ENCODE peak calls at places on chromosomes 7 and 10, in seven cellular contexts. One of them, this sample, is unnamed.

GRCh38 chr7:127034171-127034806 is 218.5 kb downstream of the GRM8 start:
- DNase-seq in pancreas: no peak
- DNase-seq in thoracic aorta: no peak
- DNase-seq in sigmoid colon: no peak
- DNase-seq in astrocyte: no peak
- DNase-seq in GM23248: no peak
- DNase-seq in H9: no peak
- DNase-seq in this sample: no peak

GRCh38 chr10:131666091-131666490 is 234.7 kb upstream of the PPP2R2D start:
- DNase-seq in pancreas: no peak
- DNase-seq in thoracic aorta: no peak
- DNase-seq in sigmoid colon: peak; percentile 9
- DNase-seq in astrocyte: no peak
- DNase-seq in GM23248: no peak
- DNase-seq in H9: no peak
- DNase-seq in this sample: no peak

GRCh38 chr10:129375912-129376311 is 91.1 kb upstream of the MGMT start:
- DNase-seq in pancreas: no peak
- DNase-seq in thoracic aorta: no peak
- DNase-seq in sigmoid colon: no peak
- DNase-seq in astrocyte: no peak
- DNase-seq in GM23248: no peak
- DNase-seq in H9: no peak
- DNase-seq in this sample: no peak

GRCh38 chr10:72030762-72031543 is 57.4 kb downstream of the SPOCK2 start:
- DNase-seq in pancreas: peak; percentile 54
- DNase-seq in thoracic aorta: no peak
- DNase-seq in sigmoid colon: no peak
- DNase-seq in astrocyte: no peak
- DNase-seq in GM23248: no peak
- DNase-seq in H9: no peak
- DNase-seq in this sample: peak; percentile 77

GRCh38 chr7:101608772-101609713 is 20.1 kb downstream of the MYL10 start:
- DNase-seq in pancreas: peak; percentile 87
- DNase-seq in thoracic aorta: no peak
- DNase-seq in sigmoid colon: no peak
- DNase-seq in astrocyte: no peak
- DNase-seq in GM23248: no peak
- DNase-seq in H9: peak; percentile 71
- DNase-seq in this sample: peak; percentile 36

GRCh38 chr10:110442746-110443145 is 55.0 kb upstream of the DUSP5 start:
- DNase-seq in pancreas: no peak
- DNase-seq in thoracic aorta: no peak
- DNase-seq in sigmoid colon: peak; percentile 30
- DNase-seq in astrocyte: no peak
- DNase-seq in GM23248: no peak
- DNase-seq in H9: no peak
- DNase-seq in this sample: no peak

GRCh38 chr7:143372070-143372469 is 9.1 kb upstream of the ZYX start:
- DNase-seq in pancreas: no peak
- DNase-seq in thoracic aorta: no peak
- DNase-seq in sigmoid colon: peak; percentile 82
- DNase-seq in astrocyte: no peak
- DNase-seq in GM23248: no peak
- DNase-seq in H9: no peak
- DNase-seq in this sample: peak; percentile 77

GRCh38 chr10:32237644-32238345 is 109.2 kb downstream of the EPC1 start:
- DNase-seq in pancreas: no peak
- DNase-seq in thoracic aorta: no peak
- DNase-seq in sigmoid colon: no peak
- DNase-seq in astrocyte: peak; percentile 89
- DNase-seq in GM23248: peak; percentile 76
- DNase-seq in H9: no peak
- DNase-seq in this sample: no peak

GRCh38 chr10:129031233-129032150 is 435.5 kb upstream of the MGMT start:
- DNase-seq in pancreas: peak; percentile 46
- DNase-seq in thoracic aorta: no peak
- DNase-seq in sigmoid colon: no peak
- DNase-seq in astrocyte: no peak
- DNase-seq in GM23248: peak; percentile 67
- DNase-seq in H9: peak; percentile 82
- DNase-seq in this sample: peak; percentile 60

GRCh38 chr10:74862625-74863024 is 36.2 kb downstream of the KAT6B start:
- DNase-seq in pancreas: no peak
- DNase-seq in thoracic aorta: no peak
- DNase-seq in sigmoid colon: no peak
- DNase-seq in astrocyte: no peak
- DNase-seq in GM23248: no peak
- DNase-seq in H9: no peak
- DNase-seq in this sample: no peak

GRCh38 chr7:154968336-154969001 is 34.5 kb downstream of the PAXIP1 start:
- DNase-seq in pancreas: no peak
- DNase-seq in thoracic aorta: no peak
- DNase-seq in sigmoid colon: no peak
- DNase-seq in astrocyte: no peak
- DNase-seq in GM23248: no peak
- DNase-seq in H9: no peak
- DNase-seq in this sample: no peak

GRCh38 chr10:70920519-70920918 is 32.2 kb upstream of the PCBD1 start:
- DNase-seq in pancreas: peak; percentile 65
- DNase-seq in thoracic aorta: no peak
- DNase-seq in sigmoid colon: no peak
- DNase-seq in astrocyte: no peak
- DNase-seq in GM23248: no peak
- DNase-seq in H9: no peak
- DNase-seq in this sample: peak; percentile 28

GRCh38 chr10:27618906-27619305 is 114.8 kb downstream of the RAB18 start:
- DNase-seq in pancreas: no peak
- DNase-seq in thoracic aorta: no peak
- DNase-seq in sigmoid colon: no peak
- DNase-seq in astrocyte: peak; percentile 2
- DNase-seq in GM23248: peak; percentile 59
- DNase-seq in H9: no peak
- DNase-seq in this sample: no peak

GRCh38 chr10:27619329-27619728 is 115.2 kb downstream of the RAB18 start:
- DNase-seq in pancreas: no peak
- DNase-seq in thoracic aorta: no peak
- DNase-seq in sigmoid colon: no peak
- DNase-seq in astrocyte: no peak
- DNase-seq in GM23248: peak; percentile 24
- DNase-seq in H9: no peak
- DNase-seq in this sample: no peak

GRCh38 chr10:27618036-27618615 is 114.0 kb downstream of the RAB18 start:
- DNase-seq in pancreas: no peak
- DNase-seq in thoracic aorta: no peak
- DNase-seq in sigmoid colon: no peak
- DNase-seq in astrocyte: no peak
- DNase-seq in GM23248: no peak
- DNase-seq in H9: no peak
- DNase-seq in this sample: no peak

GRCh38 chr10:27620425-27621397 is 116.6 kb downstream of the RAB18 start:
- DNase-seq in pancreas: no peak
- DNase-seq in thoracic aorta: peak; percentile 15
- DNase-seq in sigmoid colon: peak; percentile 69
- DNase-seq in astrocyte: peak; percentile 72
- DNase-seq in GM23248: peak; percentile 96
- DNase-seq in H9: no peak
- DNase-seq in this sample: no peak

DNA sequence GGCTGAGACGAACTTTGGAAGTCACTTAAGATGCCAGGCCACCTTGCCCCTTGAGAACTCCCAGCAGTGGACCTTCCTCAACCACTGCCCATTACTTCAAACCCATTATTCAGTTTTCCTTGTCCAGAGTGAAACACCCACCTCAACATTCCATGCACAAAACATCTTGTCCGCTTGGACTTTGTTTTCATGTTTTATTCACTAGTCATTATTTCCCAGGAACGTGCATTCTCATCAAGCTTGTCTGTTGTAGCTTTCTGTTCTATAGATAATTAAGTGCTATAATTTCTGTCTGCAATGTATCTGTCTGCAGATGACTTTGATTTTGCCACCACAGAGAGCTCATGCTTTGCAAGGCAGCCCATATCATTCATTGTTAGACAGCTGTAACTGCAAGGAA is 117.3 kb downstream of the RAB18 start:
- DNase-seq in pancreas: no peak
- DNase-seq in thoracic aorta: no peak
- DNase-seq in sigmoid colon: no peak
- DNase-seq in astrocyte: peak; percentile 42
- DNase-seq in GM23248: peak; percentile 81
- DNase-seq in H9: no peak
- DNase-seq in this sample: no peak
- H3K4me1 ChIP-seq in pancreas: no peaks in the 10 kb centered on the region
- H3K4me1 ChIP-seq in thoracic aorta: peaks cover 29% of the 10 kb centered on the region
- H3K4me1 ChIP-seq in sigmoid colon: peaks cover 41% of the 10 kb centered on the region
- H3K4me1 ChIP-seq in astrocyte: no peaks in the 10 kb centered on the region
- H3K4me1 ChIP-seq in GM23248: peaks cover 68% of the 10 kb centered on the region
- H3K4me1 ChIP-seq in H9: peaks cover 2% of the 10 kb centered on the region
- H3K4me1 ChIP-seq in this sample: no peaks in the 10 kb centered on the region

GRCh38 chr7:70131807-70132565 is 533.7 kb downstream of the AUTS2 start:
- DNase-seq in pancreas: no peak
- DNase-seq in thoracic aorta: no peak
- DNase-seq in sigmoid colon: no peak
- DNase-seq in astrocyte: peak; percentile 5
- DNase-seq in GM23248: no peak
- DNase-seq in H9: no peak
- DNase-seq in this sample: no peak
- H3K4me1 ChIP-seq in pancreas: no peaks in the 10 kb centered on the region
- H3K4me1 ChIP-seq in thoracic aorta: peaks cover 9% of the 10 kb centered on the region
- H3K4me1 ChIP-seq in sigmoid colon: peaks cover 6% of the 10 kb centered on the region
- H3K4me1 ChIP-seq in astrocyte: no peaks in the 10 kb centered on the region
- H3K4me1 ChIP-seq in GM23248: no peaks in the 10 kb centered on the region
- H3K4me1 ChIP-seq in H9: no peaks in the 10 kb centered on the region
- H3K4me1 ChIP-seq in this sample: no peaks in the 10 kb centered on the region

GRCh38 chr7:47454066-47454950 is 127.6 kb downstream of the TNS3 start:
- DNase-seq in pancreas: no peak
- DNase-seq in thoracic aorta: no peak
- DNase-seq in sigmoid colon: no peak
- DNase-seq in astrocyte: no peak
- DNase-seq in GM23248: peak; percentile 67
- DNase-seq in H9: no peak
- DNase-seq in this sample: peak; percentile 32
- H3K4me1 ChIP-seq in pancreas: peaks cover 51% of the 10 kb centered on the region
- H3K4me1 ChIP-seq in thoracic aorta: peaks cover 68% of the 10 kb centered on the region
- H3K4me1 ChIP-seq in sigmoid colon: peaks cover 64% of the 10 kb centered on the region
- H3K4me1 ChIP-seq in astrocyte: peaks cover 69% of the 10 kb centered on the region
- H3K4me1 ChIP-seq in GM23248: peaks cover 76% of the 10 kb centered on the region
- H3K4me1 ChIP-seq in H9: no peaks in the 10 kb centered on the region
- H3K4me1 ChIP-seq in this sample: peaks cover 47% of the 10 kb centered on the region

DNA sequence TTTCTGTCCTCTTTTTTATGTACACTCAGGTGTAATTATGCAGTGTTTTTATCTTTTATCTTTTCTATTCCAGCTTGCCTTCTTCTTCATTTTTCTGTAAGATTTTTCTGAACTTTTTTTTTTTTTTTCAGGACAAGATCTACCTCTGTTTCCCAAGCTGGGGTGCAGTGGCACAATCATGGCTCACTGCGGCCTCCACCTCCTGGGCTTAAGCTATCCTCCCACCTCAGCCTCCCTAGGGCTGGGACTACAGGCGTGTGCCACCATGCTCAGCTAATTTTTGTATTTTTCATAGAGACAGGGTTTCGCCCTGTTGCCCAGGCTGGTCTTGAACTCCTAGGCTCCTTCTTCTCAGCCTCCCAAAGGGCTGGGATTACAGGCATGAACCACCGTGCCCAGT is 6.3 kb upstream of the CALD1 start:
- DNase-seq in pancreas: no peak
- DNase-seq in thoracic aorta: no peak
- DNase-seq in sigmoid colon: no peak
- DNase-seq in astrocyte: no peak
- DNase-seq in GM23248: no peak
- DNase-seq in H9: no peak
- DNase-seq in this sample: no peak
- H3K4me1 ChIP-seq in pancreas: no peaks in the 10 kb centered on the region
- H3K4me1 ChIP-seq in thoracic aorta: peaks cover 24% of the 10 kb centered on the region
- H3K4me1 ChIP-seq in sigmoid colon: peaks cover 10% of the 10 kb centered on the region
- H3K4me1 ChIP-seq in astrocyte: peaks cover 9% of the 10 kb centered on the region
- H3K4me1 ChIP-seq in GM23248: peaks cover 6% of the 10 kb centered on the region
- H3K4me1 ChIP-seq in H9: no peaks in the 10 kb centered on the region
- H3K4me1 ChIP-seq in this sample: no peaks in the 10 kb centered on the region

This sample was measured in psoas muscle.